ENCODE peak calls at places on chromosomes 1 and 21, in six cellular contexts. One of them, this sample, is unnamed.

GRCh38 chr1:207032528-207033017 is at the start of gene C1orf116:
- DNase-seq in activated CD4-positive, alpha-beta T cell treated with anti-CD3 and anti-CD28 coated beads for 4 hours: no peak
- DNase-seq in hepatic stellate cell: no peak
- DNase-seq in activated gamma-delta T cell treated with Interleukin-2 at 50 U/mL for 16 hours: no peak
- DNase-seq in CD4-positive, alpha-beta T cell: no peak
- DNase-seq in HL-60: no peak
- DNase-seq in this sample: no peak

GRCh38 chr1:115717541-115717940 is 51.0 kb downstream of the CASQ2 start:
- DNase-seq in activated gamma-delta T cell treated with Interleukin-2 at 50 U/mL for 16 hours: peak; percentile 8
- DNase-seq in CD4-positive, alpha-beta T cell: no peak
- DNase-seq in HL-60: peak; percentile 39
- DNase-seq in hepatic stellate cell: no peak
- DNase-seq in activated CD4-positive, alpha-beta T cell treated with anti-CD3 and anti-CD28 coated beads for 4 hours: peak; percentile 3
- DNase-seq in this sample: peak; percentile 26

GRCh38 chr1:86416343-86416742 is 7.6 kb upstream of the CLCA2 start:
- DNase-seq in hepatic stellate cell: no peak
- DNase-seq in HL-60: no peak
- DNase-seq in CD4-positive, alpha-beta T cell: no peak
- DNase-seq in activated CD4-positive, alpha-beta T cell treated with anti-CD3 and anti-CD28 coated beads for 4 hours: no peak
- DNase-seq in activated gamma-delta T cell treated with Interleukin-2 at 50 U/mL for 16 hours: no peak
- DNase-seq in this sample: no peak

GRCh38 chr1:226305184-226305583 is 3.8 kb downstream of the LIN9 start:
- DNase-seq in HL-60: no peak
- DNase-seq in hepatic stellate cell: no peak
- DNase-seq in activated gamma-delta T cell treated with Interleukin-2 at 50 U/mL for 16 hours: no peak
- DNase-seq in activated CD4-positive, alpha-beta T cell treated with anti-CD3 and anti-CD28 coated beads for 4 hours: no peak
- DNase-seq in CD4-positive, alpha-beta T cell: no peak
- DNase-seq in this sample: no peak

GRCh38 chr1:212760126-212760823 is 31.3 kb downstream of the NSL1 start:
- DNase-seq in activated gamma-delta T cell treated with Interleukin-2 at 50 U/mL for 16 hours: peak; percentile 27
- DNase-seq in HL-60: no peak
- DNase-seq in activated CD4-positive, alpha-beta T cell treated with anti-CD3 and anti-CD28 coated beads for 4 hours: peak; percentile 58
- DNase-seq in CD4-positive, alpha-beta T cell: no peak
- DNase-seq in hepatic stellate cell: no peak
- DNase-seq in this sample: no peak

GRCh38 chr1:22208265-22208972 is 65.5 kb upstream of the WNT4 start:
- DNase-seq in CD4-positive, alpha-beta T cell: no peak
- DNase-seq in HL-60: no peak
- DNase-seq in hepatic stellate cell: no peak
- DNase-seq in activated gamma-delta T cell treated with Interleukin-2 at 50 U/mL for 16 hours: no peak
- DNase-seq in activated CD4-positive, alpha-beta T cell treated with anti-CD3 and anti-CD28 coated beads for 4 hours: no peak
- DNase-seq in this sample: peak; percentile 59

GRCh38 chr1:172821609-172822274 is 162.8 kb downstream of the FASLG start:
- DNase-seq in HL-60: peak; percentile 41
- DNase-seq in activated CD4-positive, alpha-beta T cell treated with anti-CD3 and anti-CD28 coated beads for 4 hours: no peak
- DNase-seq in activated gamma-delta T cell treated with Interleukin-2 at 50 U/mL for 16 hours: no peak
- DNase-seq in CD4-positive, alpha-beta T cell: no peak
- DNase-seq in hepatic stellate cell: peak; percentile 16
- DNase-seq in this sample: peak; percentile 24

GRCh38 chr1:65207317-65207716 is 59.3 kb downstream of the AK4 start:
- DNase-seq in HL-60: peak; percentile 55
- DNase-seq in CD4-positive, alpha-beta T cell: no peak
- DNase-seq in hepatic stellate cell: no peak
- DNase-seq in activated gamma-delta T cell treated with Interleukin-2 at 50 U/mL for 16 hours: no peak
- DNase-seq in activated CD4-positive, alpha-beta T cell treated with anti-CD3 and anti-CD28 coated beads for 4 hours: no peak
- DNase-seq in this sample: no peak

GRCh38 chr1:213122514-213122929 is 71.5 kb downstream of the RPS6KC1 start:
- DNase-seq in HL-60: no peak
- DNase-seq in activated CD4-positive, alpha-beta T cell treated with anti-CD3 and anti-CD28 coated beads for 4 hours: no peak
- DNase-seq in activated gamma-delta T cell treated with Interleukin-2 at 50 U/mL for 16 hours: no peak
- DNase-seq in hepatic stellate cell: no peak
- DNase-seq in CD4-positive, alpha-beta T cell: no peak
- DNase-seq in this sample: peak; percentile 5

GRCh38 chr1:3453203-3453761 is 1.2 kb upstream of the ARHGEF16 start:
- DNase-seq in activated CD4-positive, alpha-beta T cell treated with anti-CD3 and anti-CD28 coated beads for 4 hours: peak; percentile 75
- DNase-seq in CD4-positive, alpha-beta T cell: peak; percentile 66
- DNase-seq in HL-60: peak; percentile 61
- DNase-seq in hepatic stellate cell: peak; percentile 88
- DNase-seq in activated gamma-delta T cell treated with Interleukin-2 at 50 U/mL for 16 hours: peak; percentile 65
- DNase-seq in this sample: peak; percentile 93

GRCh38 chr21:34280389-34280795 is 83.4 kb upstream of the KCNE2 start:
- DNase-seq in HL-60: no peak
- DNase-seq in hepatic stellate cell: no peak
- DNase-seq in CD4-positive, alpha-beta T cell: no peak
- DNase-seq in activated CD4-positive, alpha-beta T cell treated with anti-CD3 and anti-CD28 coated beads for 4 hours: no peak
- DNase-seq in activated gamma-delta T cell treated with Interleukin-2 at 50 U/mL for 16 hours: no peak
- DNase-seq in this sample: no peak

GRCh38 chr1:84272401-84272800 is 29.1 kb upstream of the SAMD13 start:
- DNase-seq in activated CD4-positive, alpha-beta T cell treated with anti-CD3 and anti-CD28 coated beads for 4 hours: no peak
- DNase-seq in activated gamma-delta T cell treated with Interleukin-2 at 50 U/mL for 16 hours: no peak
- DNase-seq in HL-60: no peak
- DNase-seq in hepatic stellate cell: no peak
- DNase-seq in CD4-positive, alpha-beta T cell: no peak
- DNase-seq in this sample: no peak

GRCh38 chr1:94617139-94617805 is 75.7 kb upstream of the F3 start:
- DNase-seq in HL-60: no peak
- DNase-seq in hepatic stellate cell: no peak
- DNase-seq in CD4-positive, alpha-beta T cell: no peak
- DNase-seq in activated CD4-positive, alpha-beta T cell treated with anti-CD3 and anti-CD28 coated beads for 4 hours: no peak
- DNase-seq in activated gamma-delta T cell treated with Interleukin-2 at 50 U/mL for 16 hours: no peak
- DNase-seq in this sample: no peak

GRCh38 chr1:158686430-158687009 is at the start of gene SPTA1:
- DNase-seq in activated gamma-delta T cell treated with Interleukin-2 at 50 U/mL for 16 hours: no peak
- DNase-seq in CD4-positive, alpha-beta T cell: no peak
- DNase-seq in HL-60: peak; percentile 61
- DNase-seq in activated CD4-positive, alpha-beta T cell treated with anti-CD3 and anti-CD28 coated beads for 4 hours: no peak
- DNase-seq in hepatic stellate cell: no peak
- DNase-seq in this sample: no peak

GRCh38 chr1:110319332-110320167 is 19.6 kb upstream of the RBM15 start:
- DNase-seq in activated gamma-delta T cell treated with Interleukin-2 at 50 U/mL for 16 hours: no peak
- DNase-seq in HL-60: peak; percentile 13
- DNase-seq in hepatic stellate cell: no peak
- DNase-seq in activated CD4-positive, alpha-beta T cell treated with anti-CD3 and anti-CD28 coated beads for 4 hours: no peak
- DNase-seq in CD4-positive, alpha-beta T cell: no peak
- DNase-seq in this sample: no peak

GRCh38 chr1:93200086-93200620 is 19.6 kb downstream of the CCDC18 start:
- DNase-seq in activated CD4-positive, alpha-beta T cell treated with anti-CD3 and anti-CD28 coated beads for 4 hours: no peak
- DNase-seq in HL-60: no peak
- DNase-seq in hepatic stellate cell: no peak
- DNase-seq in activated gamma-delta T cell treated with Interleukin-2 at 50 U/mL for 16 hours: no peak
- DNase-seq in CD4-positive, alpha-beta T cell: no peak
- DNase-seq in this sample: no peak

GRCh38 chr21:43808367-43808766 is 19.0 kb downstream of the RRP1 start:
- DNase-seq in activated CD4-positive, alpha-beta T cell treated with anti-CD3 and anti-CD28 coated beads for 4 hours: no peak
- DNase-seq in activated gamma-delta T cell treated with Interleukin-2 at 50 U/mL for 16 hours: no peak
- DNase-seq in HL-60: no peak
- DNase-seq in hepatic stellate cell: no peak
- DNase-seq in CD4-positive, alpha-beta T cell: no peak
- DNase-seq in this sample: no peak

GRCh38 chr1:119713538-119714456 is 2.1 kb downstream of the PHGDH start:
- DNase-seq in CD4-positive, alpha-beta T cell: no peak
- DNase-seq in activated CD4-positive, alpha-beta T cell treated with anti-CD3 and anti-CD28 coated beads for 4 hours: no peak
- DNase-seq in HL-60: peak; percentile 9
- DNase-seq in activated gamma-delta T cell treated with Interleukin-2 at 50 U/mL for 16 hours: no peak
- DNase-seq in hepatic stellate cell: no peak
- DNase-seq in this sample: no peak

GRCh38 chr1:92037400-92037799 is 7.6 kb downstream of the EPHX4 start:
- DNase-seq in activated CD4-positive, alpha-beta T cell treated with anti-CD3 and anti-CD28 coated beads for 4 hours: no peak
- DNase-seq in HL-60: no peak
- DNase-seq in activated gamma-delta T cell treated with Interleukin-2 at 50 U/mL for 16 hours: no peak
- DNase-seq in CD4-positive, alpha-beta T cell: no peak
- DNase-seq in hepatic stellate cell: no peak
- DNase-seq in this sample: no peak

GRCh38 chr1:155012760-155013602 is 10.4 kb downstream of the ZBTB7B start:
- DNase-seq in activated gamma-delta T cell treated with Interleukin-2 at 50 U/mL for 16 hours: no peak
- DNase-seq in HL-60: no peak
- DNase-seq in activated CD4-positive, alpha-beta T cell treated with anti-CD3 and anti-CD28 coated beads for 4 hours: no peak
- DNase-seq in hepatic stellate cell: no peak
- DNase-seq in CD4-positive, alpha-beta T cell: no peak
- DNase-seq in this sample: no peak

GRCh38 chr21:44356636-44357035 is 3.2 kb downstream of the TRPM2 start:
- DNase-seq in HL-60: no peak
- DNase-seq in CD4-positive, alpha-beta T cell: no peak
- DNase-seq in activated CD4-positive, alpha-beta T cell treated with anti-CD3 and anti-CD28 coated beads for 4 hours: peak; percentile 20
- DNase-seq in hepatic stellate cell: no peak
- DNase-seq in activated gamma-delta T cell treated with Interleukin-2 at 50 U/mL for 16 hours: no peak
- DNase-seq in this sample: no peak

GRCh38 chr1:64616039-64616438 is 128.8 kb upstream of the RAVER2 start:
- DNase-seq in CD4-positive, alpha-beta T cell: no peak
- DNase-seq in hepatic stellate cell: no peak
- DNase-seq in activated CD4-positive, alpha-beta T cell treated with anti-CD3 and anti-CD28 coated beads for 4 hours: no peak
- DNase-seq in activated gamma-delta T cell treated with Interleukin-2 at 50 U/mL for 16 hours: no peak
- DNase-seq in HL-60: no peak
- DNase-seq in this sample: no peak

GRCh38 chr1:23558140-23558871 is 995 bp downstream of the ID3 start:
- DNase-seq in activated gamma-delta T cell treated with Interleukin-2 at 50 U/mL for 16 hours: peak; percentile 16
- DNase-seq in HL-60: no peak
- DNase-seq in CD4-positive, alpha-beta T cell: no peak
- DNase-seq in activated CD4-positive, alpha-beta T cell treated with anti-CD3 and anti-CD28 coated beads for 4 hours: no peak
- DNase-seq in hepatic stellate cell: no peak
- DNase-seq in this sample: peak; percentile 53

GRCh38 chr1:22137006-22137720 is 5.7 kb downstream of the WNT4 start:
- DNase-seq in hepatic stellate cell: no peak
- DNase-seq in HL-60: peak; percentile 25
- DNase-seq in activated gamma-delta T cell treated with Interleukin-2 at 50 U/mL for 16 hours: no peak
- DNase-seq in CD4-positive, alpha-beta T cell: no peak
- DNase-seq in activated CD4-positive, alpha-beta T cell treated with anti-CD3 and anti-CD28 coated beads for 4 hours: no peak
- DNase-seq in this sample: no peak

GRCh38 chr1:204408074-204408507 is 3.5 kb downstream of the PPP1R15B start:
- DNase-seq in HL-60: peak; percentile 36
- DNase-seq in CD4-positive, alpha-beta T cell: peak; percentile 22
- DNase-seq in hepatic stellate cell: peak; percentile 21
- DNase-seq in activated gamma-delta T cell treated with Interleukin-2 at 50 U/mL for 16 hours: no peak
- DNase-seq in activated CD4-positive, alpha-beta T cell treated with anti-CD3 and anti-CD28 coated beads for 4 hours: peak; percentile 18
- DNase-seq in this sample: peak; percentile 33

This sample was measured in SK-N-SH.